ENCODE peak calls at places on chromosome 1, in eight cellular contexts. I, K, H, Z, R, C, S and U are unnamed samples.
A peak's percentile ranks its signal among the peaks of the same experiment; 100 is the strongest.

GRCh38 chr1:119805746-119806145 is 5.5 kb downstream of the REG4 start:
- DNase-seq in S (no peak), Z (no peak), H (no peak), I (no peak), R (no peak), K (no peak), C (no peak), U (no peak)

GRCh38 chr1:234727018-234727757 is 117.2 kb upstream of the IRF2BP2 start:
- DNase-seq in I (no peak), H (no peak), C (no peak), Z (no peak), K (no peak), R (peak; percentile 52), S (peak; percentile 54), U (peak; percentile 57)

GRCh38 chr1:12309783-12310742 is 80.2 kb downstream of the VPS13D start:
- DNase-seq in K (no peak), C (no peak), R (no peak), I (peak; percentile 69), S (peak; percentile 72), H (no peak), Z (no peak), U (no peak)

GRCh38 chr1:157641177-157641576 is 43.3 kb upstream of the FCRL4 start:
- DNase-seq in I (no peak), S (no peak), K (no peak), H (no peak), R (no peak), Z (no peak), C (no peak), U (no peak)

GRCh38 chr1:2391385-2392070 is at the start of the genes MORN1 and RER1:
- DNase-seq in C (peak; percentile 100), K (peak; percentile 99), Z (peak; percentile 97), H (peak; percentile 96), R (peak; percentile 100), I (peak; percentile 98), S (peak; percentile 99), U (peak; percentile 92)

GRCh38 chr1:243470492-243470891 is 214.7 kb downstream of the SDCCAG8 start:
- DNase-seq in H (no peak), Z (no peak), K (no peak), S (no peak), C (no peak), R (no peak), I (no peak), U (no peak)

GRCh38 chr1:65703853-65704252 is 88.8 kb upstream of the PDE4B start:
- DNase-seq in H (no peak), Z (no peak), K (no peak), R (peak; percentile 83), I (no peak), C (no peak), S (no peak), U (no peak)

GRCh38 chr1:208162903-208163302 is 81.3 kb downstream of the PLXNA2 start:
- DNase-seq in S (no peak), Z (no peak), R (no peak), H (no peak), K (no peak), I (no peak), C (no peak), U (no peak)

GRCh38 chr1:70864302-70864701 is 183.3 kb downstream of the PTGER3 start:
- DNase-seq in C (no peak), S (no peak), H (no peak), K (no peak), R (no peak), Z (no peak), I (no peak), U (no peak)

GRCh38 chr1:156221986-156222692 is 9.3 kb downstream of the PMF1 start:
- DNase-seq in C (no peak), I (no peak), K (no peak), H (no peak), S (no peak), Z (no peak), R (no peak), U (no peak)

GRCh38 chr1:209652121-209652742 is at the start of gene LAMB3:
- DNase-seq in I (no peak), S (no peak), K (no peak), Z (no peak), R (no peak), H (no peak), C (no peak), U (no peak)

GRCh38 chr1:232704694-232705680 is 75.1 kb upstream of the SIPA1L2 start:
- DNase-seq in R (no peak), C (no peak), S (peak; percentile 81), K (peak; percentile 80), H (no peak), Z (peak; percentile 69), I (peak; percentile 79), U (peak; percentile 97)

GRCh38 chr1:5986018-5986417 is 6.2 kb downstream of the NPHP4 start:
- DNase-seq in H (no peak), S (no peak), C (no peak), Z (no peak), R (no peak), K (no peak), I (no peak), U (no peak)

GRCh38 chr1:221620437-221621384 is 121.2 kb downstream of the DUSP10 start:
- DNase-seq in Z (no peak), K (no peak), I (no peak), H (no peak), S (peak; percentile 4), C (no peak), R (no peak), U (peak; percentile 73)

GRCh38 chr1:17923684-17924083 is 168.6 kb downstream of the ACTL8 start:
- DNase-seq in I (no peak), Z (no peak), C (no peak), S (no peak), H (no peak), R (no peak), K (no peak), U (no peak)

GRCh38 chr1:31418626-31419025 is 5.6 kb downstream of the SERINC2 start:
- DNase-seq in C (no peak), K (no peak), R (no peak), Z (no peak), I (no peak), H (no peak), S (no peak), U (no peak)

GRCh38 chr1:192901500-192901899 is 92.7 kb downstream of the RGS2 start:
- DNase-seq in K (no peak), C (no peak), I (no peak), S (no peak), H (no peak), Z (no peak), R (no peak), U (no peak)

GRCh38 chr1:43706598-43707190 is 642 bp upstream of the ST3GAL3 start:
- DNase-seq in H (peak; percentile 9), K (no peak), C (no peak), S (peak; percentile 26), R (peak; percentile 65), I (no peak), Z (no peak), U (no peak)

GRCh38 chr1:216812966-216813365 is 89.7 kb upstream of the ESRRG start:
- DNase-seq in K (no peak), S (peak; percentile 7), R (no peak), Z (no peak), I (no peak), H (no peak), C (no peak), U (peak; percentile 81)

GRCh38 chr1:19374402-19374801 is 62.3 kb downstream of the SLC66A1 start:
- DNase-seq in R (peak; percentile 41), C (no peak), H (no peak), Z (no peak), S (no peak), K (no peak), I (no peak), U (no peak)

GRCh38 chr1:218620956-218621355 is 275.8 kb downstream of the TGFB2 start:
- DNase-seq in I (no peak), Z (no peak), S (peak; percentile 50), K (no peak), R (no peak), C (no peak), H (no peak), U (peak; percentile 15)

GRCh38 chr1:64861611-64862010 is 104.7 kb downstream of the JAK1 start:
- DNase-seq in Z (no peak), I (no peak), R (no peak), S (peak; percentile 20), H (no peak), K (no peak), C (no peak), U (peak; percentile 38)

GRCh38 chr1:212186427-212187207 is 98.6 kb upstream of the PPP2R5A start:
- DNase-seq in S (no peak), I (no peak), H (no peak), Z (no peak), K (no peak), R (peak; percentile 73), C (peak; percentile 20), U (peak; percentile 42)

GRCh38 chr1:207972350-207972749 is 61.4 kb upstream of the CD34 start:
- DNase-seq in H (no peak), Z (no peak), S (no peak), I (no peak), K (no peak), R (no peak), C (no peak), U (no peak)

GRCh38 chr1:100950776-100951175 is 54.9 kb downstream of the SLC30A7 start:
- DNase-seq in K (no peak), S (peak; percentile 73), Z (no peak), C (no peak), R (no peak), H (no peak), I (no peak), U (peak; percentile 17)

GRCh38 chr1:36321119-36321951 is 2.1 kb downstream of the EVA1B start:
- DNase-seq in Z (peak; percentile 55), R (peak; percentile 41), K (peak; percentile 94), I (peak; percentile 76), S (peak; percentile 94), C (peak; percentile 23), H (no peak), U (no peak)

GRCh38 chr1:116268211-116268610 is 104.8 kb upstream of the ATP1A1 start:
- DNase-seq in H (no peak), R (peak; percentile 95), I (no peak), Z (no peak), C (no peak), S (no peak), K (no peak), U (peak; percentile 94)

GRCh38 chr1:1779691-1780597 is 1.7 kb upstream of the NADK start:
- DNase-seq in R (peak; percentile 94), H (peak; percentile 61), C (peak; percentile 66), I (peak; percentile 80), S (peak; percentile 37), K (no peak), Z (no peak), U (peak; percentile 69)

GRCh38 chr1:57839488-57839887 is 415.6 kb upstream of the DAB1 start:
- DNase-seq in I (no peak), K (no peak), S (no peak), H (no peak), R (no peak), C (no peak), Z (no peak), U (no peak)

GRCh38 chr1:88917321-88918025 is 26.1 kb upstream of the GTF2B start:
- DNase-seq in I (no peak), R (no peak), H (no peak), C (no peak), S (no peak), Z (no peak), K (no peak), U (no peak)

GRCh38 chr1:232687304-232687703 is 57.4 kb upstream of the SIPA1L2 start:
- DNase-seq in R (no peak), H (no peak), C (no peak), S (no peak), K (no peak), Z (no peak), I (no peak), U (no peak)

GRCh38 chr1:153534933-153535663 is 693 bp downstream of the S100A6 start:
- DNase-seq in H (no peak), S (peak; percentile 34), R (peak; percentile 73), C (no peak), Z (no peak), I (peak; percentile 88), K (peak; percentile 81), U (no peak)